ENCODE peak calls at places on chromosomes 13 and 19, in ten cellular contexts. One of them, this sample, is unnamed.

GRCh38 chr13:34816543-34816942 is 125.5 kb upstream of the NBEA start:
- DNase-seq in fibroblast of gingiva: peak
- DNase-seq in posterior vena cava: no peak
- DNase-seq in HS-5: no peak
- DNase-seq in activated CD4-positive, alpha-beta T cell treated with anti-CD3 and anti-CD28 coated beads for 36 hours: no peak
- DNase-seq in left cardiac atrium: no peak
- DNase-seq in activated T-cell treated with anti-CD3 and anti-CD28 coated beads, Interleukin-2, amount 50 U/mL, for 72 hours: no peak
- DNase-seq in progenitor cell of endocrine pancreas: no peak
- DNase-seq in T1000: no peak
- DNase-seq in iris pigment epithelial cell: peak
- DNase-seq in this sample: no peak

GRCh38 chr13:20142019-20142926 is 18.6 kb downstream of the GJA3 start:
- DNase-seq in T1000: no peak
- DNase-seq in activated CD4-positive, alpha-beta T cell treated with anti-CD3 and anti-CD28 coated beads for 36 hours: no peak
- DNase-seq in posterior vena cava: peak
- DNase-seq in left cardiac atrium: no peak
- DNase-seq in activated T-cell treated with anti-CD3 and anti-CD28 coated beads, Interleukin-2, amount 50 U/mL, for 72 hours: no peak
- DNase-seq in HS-5: no peak
- DNase-seq in fibroblast of gingiva: no peak
- DNase-seq in iris pigment epithelial cell: no peak
- DNase-seq in progenitor cell of endocrine pancreas: no peak
- DNase-seq in this sample: no peak

GRCh38 chr19:46371371-46371901 is 24.5 kb downstream of the PPP5C start:
- DNase-seq in HS-5: no peak
- DNase-seq in fibroblast of gingiva: no peak
- DNase-seq in T1000: no peak
- DNase-seq in progenitor cell of endocrine pancreas: no peak
- DNase-seq in posterior vena cava: peak
- DNase-seq in activated T-cell treated with anti-CD3 and anti-CD28 coated beads, Interleukin-2, amount 50 U/mL, for 72 hours: no peak
- DNase-seq in activated CD4-positive, alpha-beta T cell treated with anti-CD3 and anti-CD28 coated beads for 36 hours: peak
- DNase-seq in left cardiac atrium: no peak
- DNase-seq in iris pigment epithelial cell: no peak
- DNase-seq in this sample: no peak

GRCh38 chr19:56155124-56155687 is 14.1 kb downstream of the ZNF444 start:
- DNase-seq in activated CD4-positive, alpha-beta T cell treated with anti-CD3 and anti-CD28 coated beads for 36 hours: peak
- DNase-seq in HS-5: no peak
- DNase-seq in T1000: no peak
- DNase-seq in iris pigment epithelial cell: no peak
- DNase-seq in activated T-cell treated with anti-CD3 and anti-CD28 coated beads, Interleukin-2, amount 50 U/mL, for 72 hours: no peak
- DNase-seq in progenitor cell of endocrine pancreas: no peak
- DNase-seq in fibroblast of gingiva: no peak
- DNase-seq in left cardiac atrium: no peak
- DNase-seq in posterior vena cava: peak
- DNase-seq in this sample: no peak

GRCh38 chr19:5665781-5666513 is 14.4 kb downstream of the MICOS13 start:
- DNase-seq in posterior vena cava: no peak
- DNase-seq in left cardiac atrium: no peak
- DNase-seq in iris pigment epithelial cell: peak
- DNase-seq in T1000: no peak
- DNase-seq in activated T-cell treated with anti-CD3 and anti-CD28 coated beads, Interleukin-2, amount 50 U/mL, for 72 hours: no peak
- DNase-seq in HS-5: no peak
- DNase-seq in fibroblast of gingiva: peak
- DNase-seq in progenitor cell of endocrine pancreas: no peak
- DNase-seq in activated CD4-positive, alpha-beta T cell treated with anti-CD3 and anti-CD28 coated beads for 36 hours: no peak
- DNase-seq in this sample: no peak

GRCh38 chr19:29379257-29379986 is 146.4 kb upstream of the VSTM2B start:
- DNase-seq in activated CD4-positive, alpha-beta T cell treated with anti-CD3 and anti-CD28 coated beads for 36 hours: no peak
- DNase-seq in T1000: no peak
- DNase-seq in activated T-cell treated with anti-CD3 and anti-CD28 coated beads, Interleukin-2, amount 50 U/mL, for 72 hours: no peak
- DNase-seq in iris pigment epithelial cell: no peak
- DNase-seq in posterior vena cava: peak
- DNase-seq in fibroblast of gingiva: no peak
- DNase-seq in left cardiac atrium: no peak
- DNase-seq in progenitor cell of endocrine pancreas: peak
- DNase-seq in HS-5: no peak
- DNase-seq in this sample: no peak

GRCh38 chr19:48344892-48345291 is 18.8 kb downstream of the TMEM143 start:
- DNase-seq in posterior vena cava: no peak
- DNase-seq in HS-5: no peak
- DNase-seq in iris pigment epithelial cell: no peak
- DNase-seq in T1000: no peak
- DNase-seq in left cardiac atrium: no peak
- DNase-seq in activated T-cell treated with anti-CD3 and anti-CD28 coated beads, Interleukin-2, amount 50 U/mL, for 72 hours: no peak
- DNase-seq in progenitor cell of endocrine pancreas: no peak
- DNase-seq in activated CD4-positive, alpha-beta T cell treated with anti-CD3 and anti-CD28 coated beads for 36 hours: peak
- DNase-seq in fibroblast of gingiva: no peak
- DNase-seq in this sample: no peak

GRCh38 chr13:49563513-49563912 is 21.8 kb downstream of the RCBTB1 start:
- DNase-seq in fibroblast of gingiva: peak
- DNase-seq in T1000: no peak
- DNase-seq in activated T-cell treated with anti-CD3 and anti-CD28 coated beads, Interleukin-2, amount 50 U/mL, for 72 hours: no peak
- DNase-seq in iris pigment epithelial cell: peak
- DNase-seq in progenitor cell of endocrine pancreas: no peak
- DNase-seq in posterior vena cava: no peak
- DNase-seq in activated CD4-positive, alpha-beta T cell treated with anti-CD3 and anti-CD28 coated beads for 36 hours: no peak
- DNase-seq in HS-5: no peak
- DNase-seq in left cardiac atrium: no peak
- DNase-seq in this sample: no peak

GRCh38 chr19:13052447-13053232 is 50.0 kb downstream of the LYL1 start:
- DNase-seq in left cardiac atrium: no peak
- DNase-seq in activated CD4-positive, alpha-beta T cell treated with anti-CD3 and anti-CD28 coated beads for 36 hours: no peak
- DNase-seq in T1000: no peak
- DNase-seq in fibroblast of gingiva: no peak
- DNase-seq in activated T-cell treated with anti-CD3 and anti-CD28 coated beads, Interleukin-2, amount 50 U/mL, for 72 hours: no peak
- DNase-seq in progenitor cell of endocrine pancreas: no peak
- DNase-seq in iris pigment epithelial cell: no peak
- DNase-seq in HS-5: no peak
- DNase-seq in posterior vena cava: no peak
- DNase-seq in this sample: no peak

GRCh38 chr13:25923217-25924085 is 128.4 kb downstream of the SHISA2 start:
- DNase-seq in activated CD4-positive, alpha-beta T cell treated with anti-CD3 and anti-CD28 coated beads for 36 hours: no peak
- DNase-seq in left cardiac atrium: no peak
- DNase-seq in fibroblast of gingiva: no peak
- DNase-seq in HS-5: no peak
- DNase-seq in iris pigment epithelial cell: peak
- DNase-seq in T1000: no peak
- DNase-seq in activated T-cell treated with anti-CD3 and anti-CD28 coated beads, Interleukin-2, amount 50 U/mL, for 72 hours: no peak
- DNase-seq in progenitor cell of endocrine pancreas: no peak
- DNase-seq in posterior vena cava: no peak
- DNase-seq in this sample: no peak

GRCh38 chr19:19420570-19421301 is 15.3 kb downstream of the GATAD2A start:
- DNase-seq in progenitor cell of endocrine pancreas: no peak
- DNase-seq in activated T-cell treated with anti-CD3 and anti-CD28 coated beads, Interleukin-2, amount 50 U/mL, for 72 hours: peak
- DNase-seq in activated CD4-positive, alpha-beta T cell treated with anti-CD3 and anti-CD28 coated beads for 36 hours: peak
- DNase-seq in iris pigment epithelial cell: no peak
- DNase-seq in HS-5: no peak
- DNase-seq in fibroblast of gingiva: no peak
- DNase-seq in posterior vena cava: no peak
- DNase-seq in T1000: no peak
- DNase-seq in left cardiac atrium: no peak
- DNase-seq in this sample: peak

GRCh38 chr13:24270639-24271131 is 38.7 kb upstream of the C1QTNF9 start:
- DNase-seq in activated T-cell treated with anti-CD3 and anti-CD28 coated beads, Interleukin-2, amount 50 U/mL, for 72 hours: peak
- DNase-seq in fibroblast of gingiva: peak
- DNase-seq in posterior vena cava: peak
- DNase-seq in left cardiac atrium: peak
- DNase-seq in iris pigment epithelial cell: peak
- DNase-seq in HS-5: no peak
- DNase-seq in T1000: no peak
- DNase-seq in activated CD4-positive, alpha-beta T cell treated with anti-CD3 and anti-CD28 coated beads for 36 hours: peak
- DNase-seq in progenitor cell of endocrine pancreas: no peak
- DNase-seq in this sample: peak

GRCh38 chr19:2663920-2664571 is 38.4 kb downstream of the GNG7 start:
- DNase-seq in HS-5: no peak
- DNase-seq in fibroblast of gingiva: no peak
- DNase-seq in activated T-cell treated with anti-CD3 and anti-CD28 coated beads, Interleukin-2, amount 50 U/mL, for 72 hours: no peak
- DNase-seq in activated CD4-positive, alpha-beta T cell treated with anti-CD3 and anti-CD28 coated beads for 36 hours: peak
- DNase-seq in iris pigment epithelial cell: no peak
- DNase-seq in left cardiac atrium: peak
- DNase-seq in progenitor cell of endocrine pancreas: no peak
- DNase-seq in T1000: no peak
- DNase-seq in posterior vena cava: no peak
- DNase-seq in this sample: no peak

GRCh38 chr13:49733181-49733951 is 42.1 kb upstream of the EBPL start:
- DNase-seq in activated CD4-positive, alpha-beta T cell treated with anti-CD3 and anti-CD28 coated beads for 36 hours: no peak
- DNase-seq in iris pigment epithelial cell: peak
- DNase-seq in activated T-cell treated with anti-CD3 and anti-CD28 coated beads, Interleukin-2, amount 50 U/mL, for 72 hours: no peak
- DNase-seq in T1000: no peak
- DNase-seq in left cardiac atrium: no peak
- DNase-seq in progenitor cell of endocrine pancreas: no peak
- DNase-seq in HS-5: no peak
- DNase-seq in posterior vena cava: no peak
- DNase-seq in fibroblast of gingiva: no peak
- DNase-seq in this sample: no peak

GRCh38 chr13:43596924-43597598 is 189.7 kb downstream of the ENOX1 start:
- DNase-seq in activated CD4-positive, alpha-beta T cell treated with anti-CD3 and anti-CD28 coated beads for 36 hours: peak
- DNase-seq in HS-5: no peak
- DNase-seq in iris pigment epithelial cell: no peak
- DNase-seq in fibroblast of gingiva: no peak
- DNase-seq in activated T-cell treated with anti-CD3 and anti-CD28 coated beads, Interleukin-2, amount 50 U/mL, for 72 hours: peak
- DNase-seq in T1000: no peak
- DNase-seq in left cardiac atrium: no peak
- DNase-seq in progenitor cell of endocrine pancreas: no peak
- DNase-seq in posterior vena cava: no peak
- DNase-seq in this sample: no peak

GRCh38 chr13:102704238-102704750 is 9.4 kb upstream of the METTL21C start:
- DNase-seq in T1000: no peak
- DNase-seq in posterior vena cava: no peak
- DNase-seq in progenitor cell of endocrine pancreas: no peak
- DNase-seq in activated T-cell treated with anti-CD3 and anti-CD28 coated beads, Interleukin-2, amount 50 U/mL, for 72 hours: no peak
- DNase-seq in HS-5: no peak
- DNase-seq in left cardiac atrium: no peak
- DNase-seq in fibroblast of gingiva: no peak
- DNase-seq in activated CD4-positive, alpha-beta T cell treated with anti-CD3 and anti-CD28 coated beads for 36 hours: no peak
- DNase-seq in iris pigment epithelial cell: no peak
- DNase-seq in this sample: no peak

GRCh38 chr13:47908200-47908902 is 92.7 kb downstream of the SUCLA2 start:
- DNase-seq in left cardiac atrium: no peak
- DNase-seq in HS-5: no peak
- DNase-seq in posterior vena cava: no peak
- DNase-seq in iris pigment epithelial cell: peak
- DNase-seq in T1000: no peak
- DNase-seq in fibroblast of gingiva: no peak
- DNase-seq in activated T-cell treated with anti-CD3 and anti-CD28 coated beads, Interleukin-2, amount 50 U/mL, for 72 hours: no peak
- DNase-seq in progenitor cell of endocrine pancreas: no peak
- DNase-seq in activated CD4-positive, alpha-beta T cell treated with anti-CD3 and anti-CD28 coated beads for 36 hours: no peak
- DNase-seq in this sample: no peak

GRCh38 chr19:45772912-45773311 is 3.9 kb upstream of the SIX5 start:
- DNase-seq in fibroblast of gingiva: no peak
- DNase-seq in activated CD4-positive, alpha-beta T cell treated with anti-CD3 and anti-CD28 coated beads for 36 hours: no peak
- DNase-seq in progenitor cell of endocrine pancreas: no peak
- DNase-seq in HS-5: no peak
- DNase-seq in activated T-cell treated with anti-CD3 and anti-CD28 coated beads, Interleukin-2, amount 50 U/mL, for 72 hours: no peak
- DNase-seq in T1000: no peak
- DNase-seq in iris pigment epithelial cell: no peak
- DNase-seq in left cardiac atrium: no peak
- DNase-seq in posterior vena cava: no peak
- DNase-seq in this sample: no peak

GRCh38 chr19:19587776-19588175 is 30.7 kb downstream of the PBX4 start:
- DNase-seq in posterior vena cava: no peak
- DNase-seq in T1000: no peak
- DNase-seq in activated T-cell treated with anti-CD3 and anti-CD28 coated beads, Interleukin-2, amount 50 U/mL, for 72 hours: no peak
- DNase-seq in fibroblast of gingiva: no peak
- DNase-seq in iris pigment epithelial cell: no peak
- DNase-seq in HS-5: no peak
- DNase-seq in activated CD4-positive, alpha-beta T cell treated with anti-CD3 and anti-CD28 coated beads for 36 hours: no peak
- DNase-seq in progenitor cell of endocrine pancreas: no peak
- DNase-seq in left cardiac atrium: no peak
- DNase-seq in this sample: no peak

GRCh38 chr13:43054803-43055802 is 31.7 kb downstream of the DNAJC15 start:
- DNase-seq in T1000: peak
- DNase-seq in activated T-cell treated with anti-CD3 and anti-CD28 coated beads, Interleukin-2, amount 50 U/mL, for 72 hours: peak
- DNase-seq in left cardiac atrium: peak
- DNase-seq in HS-5: peak
- DNase-seq in posterior vena cava: no peak
- DNase-seq in fibroblast of gingiva: peak
- DNase-seq in activated CD4-positive, alpha-beta T cell treated with anti-CD3 and anti-CD28 coated beads for 36 hours: peak
- DNase-seq in progenitor cell of endocrine pancreas: peak
- DNase-seq in iris pigment epithelial cell: peak
- DNase-seq in this sample: peak

GRCh38 chr19:18849838-18850400 is 18.2 kb downstream of the UPF1 start:
- DNase-seq in posterior vena cava: no peak
- DNase-seq in left cardiac atrium: no peak
- DNase-seq in progenitor cell of endocrine pancreas: no peak
- DNase-seq in activated T-cell treated with anti-CD3 and anti-CD28 coated beads, Interleukin-2, amount 50 U/mL, for 72 hours: no peak
- DNase-seq in activated CD4-positive, alpha-beta T cell treated with anti-CD3 and anti-CD28 coated beads for 36 hours: no peak
- DNase-seq in fibroblast of gingiva: no peak
- DNase-seq in iris pigment epithelial cell: no peak
- DNase-seq in T1000: no peak
- DNase-seq in HS-5: no peak
- DNase-seq in this sample: no peak

GRCh38 chr13:91248249-91248648 is 99.2 kb upstream of the MIR17HG start:
- DNase-seq in progenitor cell of endocrine pancreas: no peak
- DNase-seq in T1000: no peak
- DNase-seq in fibroblast of gingiva: no peak
- DNase-seq in posterior vena cava: no peak
- DNase-seq in activated T-cell treated with anti-CD3 and anti-CD28 coated beads, Interleukin-2, amount 50 U/mL, for 72 hours: no peak
- DNase-seq in activated CD4-positive, alpha-beta T cell treated with anti-CD3 and anti-CD28 coated beads for 36 hours: no peak
- DNase-seq in left cardiac atrium: no peak
- DNase-seq in iris pigment epithelial cell: no peak
- DNase-seq in HS-5: no peak
- DNase-seq in this sample: no peak

GRCh38 chr13:102878491-102878890 is 32.7 kb downstream of the ERCC5 start:
- DNase-seq in activated T-cell treated with anti-CD3 and anti-CD28 coated beads, Interleukin-2, amount 50 U/mL, for 72 hours: no peak
- DNase-seq in HS-5: no peak
- DNase-seq in left cardiac atrium: no peak
- DNase-seq in fibroblast of gingiva: peak
- DNase-seq in iris pigment epithelial cell: peak
- DNase-seq in T1000: no peak
- DNase-seq in posterior vena cava: no peak
- DNase-seq in progenitor cell of endocrine pancreas: no peak
- DNase-seq in activated CD4-positive, alpha-beta T cell treated with anti-CD3 and anti-CD28 coated beads for 36 hours: no peak
- DNase-seq in this sample: no peak

GRCh38 chr13:51865838-51866237 is 4.1 kb downstream of the CCDC70 start:
- DNase-seq in fibroblast of gingiva: no peak
- DNase-seq in activated T-cell treated with anti-CD3 and anti-CD28 coated beads, Interleukin-2, amount 50 U/mL, for 72 hours: no peak
- DNase-seq in T1000: no peak
- DNase-seq in posterior vena cava: no peak
- DNase-seq in left cardiac atrium: no peak
- DNase-seq in activated CD4-positive, alpha-beta T cell treated with anti-CD3 and anti-CD28 coated beads for 36 hours: no peak
- DNase-seq in HS-5: no peak
- DNase-seq in progenitor cell of endocrine pancreas: no peak
- DNase-seq in iris pigment epithelial cell: no peak
- DNase-seq in this sample: no peak

GRCh38 chr19:35748106-35749020 is at the start of gene LIN37:
- DNase-seq in progenitor cell of endocrine pancreas: peak
- DNase-seq in fibroblast of gingiva: peak
- DNase-seq in activated T-cell treated with anti-CD3 and anti-CD28 coated beads, Interleukin-2, amount 50 U/mL, for 72 hours: peak
- DNase-seq in left cardiac atrium: peak
- DNase-seq in activated CD4-positive, alpha-beta T cell treated with anti-CD3 and anti-CD28 coated beads for 36 hours: peak
- DNase-seq in T1000: peak
- DNase-seq in iris pigment epithelial cell: peak
- DNase-seq in HS-5: peak
- DNase-seq in posterior vena cava: peak
- DNase-seq in this sample: peak

GRCh38 chr19:10036601-10037071 is 23.4 kb downstream of the RDH8 start:
- DNase-seq in activated T-cell treated with anti-CD3 and anti-CD28 coated beads, Interleukin-2, amount 50 U/mL, for 72 hours: no peak
- DNase-seq in T1000: no peak
- DNase-seq in left cardiac atrium: no peak
- DNase-seq in HS-5: no peak
- DNase-seq in posterior vena cava: no peak
- DNase-seq in activated CD4-positive, alpha-beta T cell treated with anti-CD3 and anti-CD28 coated beads for 36 hours: no peak
- DNase-seq in iris pigment epithelial cell: no peak
- DNase-seq in fibroblast of gingiva: peak
- DNase-seq in progenitor cell of endocrine pancreas: no peak
- DNase-seq in this sample: no peak

GRCh38 chr13:46386996-46387851 is at the start of gene RUBCNL:
- DNase-seq in T1000: no peak
- DNase-seq in iris pigment epithelial cell: no peak
- DNase-seq in activated CD4-positive, alpha-beta T cell treated with anti-CD3 and anti-CD28 coated beads for 36 hours: peak
- DNase-seq in HS-5: peak
- DNase-seq in fibroblast of gingiva: no peak
- DNase-seq in posterior vena cava: peak
- DNase-seq in left cardiac atrium: peak
- DNase-seq in activated T-cell treated with anti-CD3 and anti-CD28 coated beads, Interleukin-2, amount 50 U/mL, for 72 hours: peak
- DNase-seq in progenitor cell of endocrine pancreas: peak
- DNase-seq in this sample: peak

GRCh38 chr13:101572456-101572855 is 120.0 kb downstream of the ITGBL1 start:
- DNase-seq in activated T-cell treated with anti-CD3 and anti-CD28 coated beads, Interleukin-2, amount 50 U/mL, for 72 hours: no peak
- DNase-seq in activated CD4-positive, alpha-beta T cell treated with anti-CD3 and anti-CD28 coated beads for 36 hours: no peak
- DNase-seq in T1000: no peak
- DNase-seq in posterior vena cava: no peak
- DNase-seq in progenitor cell of endocrine pancreas: no peak
- DNase-seq in HS-5: no peak
- DNase-seq in left cardiac atrium: no peak
- DNase-seq in fibroblast of gingiva: no peak
- DNase-seq in iris pigment epithelial cell: peak
- DNase-seq in this sample: no peak

This sample was measured in CD4-positive, alpha-beta memory T cell.